ENCODE peak calls at places on chromosomes 2 and 18, in four cellular contexts. L is IMR-90, K is cardiac muscle cell, O is suprapubic skin. B is an unnamed sample. For H3K4me1, the result is how much of the 10 kb centered on the place peaks cover.

GRCh38 chr2:96485751-96486643 is 19.2 kb downstream of the NEURL3 start:
- DNase-seq in L (peak), K (no peak), O (no peak), B (peak)

GRCh38 chr2:30232801-30233130 is 1.4 kb downstream of the LBH start:
- DNase-seq in L (no peak), O (peak), K (no peak), B (no peak)

GRCh38 chr18:27750014-27750413 is 426.9 kb downstream of the CDH2 start:
- DNase-seq in K (peak), L (peak), O (no peak), B (peak)

GRCh38 chr2:8819194-8819593 is 18.2 kb downstream of the KIDINS220 start:
- DNase-seq in K (no peak), O (no peak), L (peak), B (peak)

GRCh38 chr2:100731535-100731981 is 88.4 kb upstream of the NPAS2 start:
- DNase-seq in O (no peak), L (peak), K (no peak), B (peak)

GRCh38 chr2:60549250-60550150 is 4.0 kb downstream of the BCL11A start:
- DNase-seq in K (peak), O (no peak), L (no peak), B (peak)

GRCh38 chr2:8860239-8860638 is 22.8 kb upstream of the KIDINS220 start:
- DNase-seq in K (no peak), O (no peak), L (no peak), B (peak)

GRCh38 chr2:203820969-203821368 is 46.6 kb upstream of the CTLA4 start:
- DNase-seq in L (no peak), O (no peak), K (no peak), B (no peak)

GRCh38 chr2:2234398-2234797 is 96.7 kb downstream of the MYT1L start:
- DNase-seq in O (no peak), L (no peak), K (no peak), B (no peak)

GRCh38 chr2:240350696-240351087 is 84.8 kb upstream of the GPC1 start:
- DNase-seq in O (no peak), L (no peak), K (no peak), B (peak)

GRCh38 chr2:55045685-55046221 is 4.5 kb downstream of the RTN4 start:
- DNase-seq in L (no peak), O (no peak), K (no peak), B (peak)
- H3K4me1 ChIP-seq in L (under half), O (half or more), K (under half), B (under half)

GRCh38 chr2:233081731-233082221 is 21.6 kb downstream of the INPP5D start:
- DNase-seq in K (no peak), L (no peak), O (peak), B (no peak)

GRCh38 chr2:233080836-233081229 is 20.7 kb downstream of the INPP5D start:
- DNase-seq in L (no peak), O (peak), K (no peak), B (no peak)

GRCh38 chr2:233079473-233079877 is 19.3 kb downstream of the INPP5D start:
- DNase-seq in O (peak), K (no peak), L (no peak), B (no peak)

GRCh38 chr2:233081232-233081730 is 21.1 kb downstream of the INPP5D start:
- DNase-seq in K (no peak), L (no peak), O (peak), B (no peak)

GRCh38 chr2:233079953-233080835 is 20.1 kb downstream of the INPP5D start:
- DNase-seq in L (no peak), O (peak), K (no peak), B (no peak)
- H3K4me1 ChIP-seq in L (under half), O (under half), K (under half), B (under half)

DNA sequence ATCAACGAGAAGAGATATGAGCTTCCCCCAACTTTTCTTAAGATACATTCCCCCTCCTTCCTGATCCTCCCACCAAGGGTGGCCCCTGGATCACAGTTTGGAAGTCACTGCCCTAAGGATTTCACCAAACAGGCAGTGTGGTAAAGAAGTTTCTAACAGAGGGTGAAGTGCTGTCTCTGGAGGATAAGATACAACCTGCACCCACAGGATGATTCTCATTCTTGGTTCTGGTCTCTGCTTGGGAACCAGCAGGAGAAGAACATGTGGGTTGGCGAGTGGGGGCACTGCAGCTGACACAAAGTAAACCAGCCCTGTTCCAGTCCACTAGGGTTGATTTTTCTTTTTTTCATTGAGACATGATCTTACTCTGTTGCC is 9.3 kb downstream of the NFE2L2 start:
- DNase-seq in L (no peak), K (no peak), O (no peak), B (no peak)
- H3K4me1 ChIP-seq in L (under half), K (under half), O (half or more), B (under half)

DNA sequence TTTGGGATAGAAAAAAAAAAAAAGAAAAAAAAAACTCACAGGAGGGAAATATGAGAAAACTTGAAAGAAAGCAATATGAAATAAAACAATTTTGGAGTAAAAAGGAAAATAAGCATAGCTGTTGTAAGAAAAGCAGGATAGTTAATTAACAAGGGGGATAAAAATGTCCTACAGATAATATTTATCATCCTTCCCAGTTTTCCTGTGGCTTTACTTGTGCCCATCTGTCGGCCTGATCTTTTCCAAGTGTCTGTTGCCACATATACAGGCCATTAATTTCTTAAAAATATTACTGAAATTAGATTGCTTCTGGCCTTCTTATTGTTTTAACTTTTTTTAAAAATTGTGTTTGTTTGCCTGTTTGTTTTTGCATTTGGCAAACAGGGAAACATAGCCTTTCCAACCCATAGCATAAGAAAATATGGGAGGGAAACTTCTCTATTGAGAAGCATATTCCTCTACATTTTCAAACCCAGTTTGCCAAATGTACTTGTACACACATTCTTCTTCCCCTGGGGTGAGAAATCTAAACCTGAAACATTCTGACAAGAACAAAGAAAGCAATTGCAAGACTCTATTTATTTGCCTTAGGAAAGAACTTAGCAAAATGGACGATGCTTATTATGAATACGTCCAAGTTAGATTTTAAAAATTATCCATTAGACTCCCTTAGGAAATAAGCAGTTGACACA is 272.3 kb downstream of the CDH20 start:
- DNase-seq in L (no peak), K (no peak), O (no peak), B (peak)
- H3K4me1 ChIP-seq in L (under half), K (under half), O (under half), B (half or more)

GRCh38 chr2:172439911-172440310 is 12.5 kb downstream of the ITGA6 start:
- DNase-seq in K (no peak), O (no peak), L (no peak), B (no peak)
- H3K4me1 ChIP-seq in K (under half), O (half or more), L (under half), B (under half)

GRCh38 chr18:48607049-48607984 is 68.5 kb downstream of the CTIF start:
- DNase-seq in O (no peak), L (peak), K (peak), B (peak)
- H3K4me1 ChIP-seq in O (under half), L (under half), K (under half), B (under half)

GRCh38 chr2:43346619-43347018 is 120.2 kb upstream of the ZFP36L2 start:
- DNase-seq in O (no peak), K (no peak), L (no peak), B (no peak)

GRCh38 chr2:43345391-43345813 is 119.0 kb upstream of the ZFP36L2 start:
- DNase-seq in L (no peak), O (peak), K (peak), B (peak)

GRCh38 chr2:43343573-43344304 is 117.3 kb upstream of the ZFP36L2 start:
- DNase-seq in L (peak), O (peak), K (peak), B (peak)

GRCh38 chr2:43345872-43346271 is 119.5 kb upstream of the ZFP36L2 start:
- DNase-seq in K (no peak), O (no peak), L (no peak), B (no peak)

DNA sequence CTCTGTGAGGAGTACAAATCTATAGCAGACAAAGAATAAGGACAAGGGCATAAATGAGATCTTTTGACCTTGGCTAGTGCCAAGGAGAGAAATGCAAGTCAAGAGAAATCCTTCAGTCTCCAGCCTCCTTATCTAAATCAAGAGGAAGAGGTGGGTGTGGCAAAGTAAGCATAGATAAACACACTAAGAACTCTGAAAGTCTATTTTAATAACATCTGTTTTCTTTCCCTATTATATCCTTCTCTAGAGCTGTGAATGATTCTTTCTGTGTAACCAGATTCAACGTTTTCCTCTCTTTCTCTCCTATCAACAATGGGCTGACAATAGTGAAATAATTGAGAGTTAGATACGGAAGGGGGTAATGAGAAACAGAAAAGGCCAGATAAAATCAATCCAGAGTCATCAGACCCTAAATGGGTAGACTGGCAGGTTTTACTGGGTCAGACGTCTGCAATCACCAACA is 118.5 kb upstream of the ZFP36L2 start:
- DNase-seq in K (no peak), O (no peak), L (peak), B (no peak)
- H3K4me1 ChIP-seq in K (half or more), O (half or more), L (under half), B (half or more)

DNA sequence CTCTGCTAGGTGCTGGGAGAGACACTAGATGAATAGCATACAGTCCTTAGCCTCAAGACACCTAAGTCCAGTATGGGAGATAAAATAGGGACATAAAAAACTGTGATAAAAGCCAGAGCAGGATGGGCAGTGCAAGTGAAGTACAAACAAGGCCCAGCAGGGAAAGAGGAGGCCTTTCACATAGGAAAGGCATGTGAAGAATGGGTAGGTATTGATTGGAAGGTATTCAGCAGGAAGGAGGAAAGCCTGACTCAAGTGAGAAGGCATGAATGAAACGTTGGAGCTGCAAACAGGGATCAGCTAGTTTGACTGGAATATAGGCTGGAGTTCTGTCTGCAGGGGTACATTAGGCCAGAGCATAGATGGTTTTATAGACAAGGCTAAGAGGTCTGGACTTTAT is 11.0 kb upstream of the CXCR4 start:
- DNase-seq in K (no peak), O (no peak), L (no peak), B (no peak)
- H3K4me1 ChIP-seq in K (under half), O (under half), L (under half), B (under half)

GRCh38 chr2:85414761-85415498 is 3.6 kb upstream of the SH2D6 start:
- DNase-seq in K (no peak), O (peak), L (no peak), B (no peak)
- H3K4me1 ChIP-seq in K (under half), O (half or more), L (under half), B (under half)